ENCODE peak calls at places on chromosomes 12 and 14, in five cellular contexts. S is CD8-positive, alpha-beta memory T cell; X is AG04450; P is Caco-2; K is ascending aorta. O is an unnamed sample.

GRCh38 chr12:58877243-58877743 is 43.0 kb downstream of the LRIG3 start:
- DNase-seq in S (no peak), X (peak; percentile 97), P (peak; percentile 24), K (no peak), O (no peak)

GRCh38 chr12:27555928-27556778 is 32.1 kb downstream of the PPFIBP1 start:
- DNase-seq in S (no peak), X (no peak), P (no peak), K (no peak), O (no peak)

GRCh38 chr12:128267651-128268347 is 829 bp downstream of the TMEM132C start:
- DNase-seq in S (no peak), X (no peak), P (no peak), K (no peak), O (no peak)

GRCh38 chr12:62660763-62661162 is 194.1 kb downstream of the MON2 start:
- DNase-seq in S (no peak), X (no peak), P (no peak), K (no peak), O (no peak)

GRCh38 chr12:48812389-48812788 is 5.9 kb upstream of the CACNB3 start:
- DNase-seq in S (no peak), X (no peak), P (no peak), K (no peak), O (no peak)

GRCh38 chr12:78149459-78149858 is 318.8 kb downstream of the NAV3 start:
- DNase-seq in S (no peak), X (no peak), P (no peak), K (no peak), O (no peak)

GRCh38 chr12:51528852-51529545 is 62.0 kb upstream of the SCN8A start:
- DNase-seq in S (no peak), X (no peak), P (peak; percentile 57), K (no peak), O (no peak)

GRCh38 chr14:96975116-96975515 is 177.9 kb downstream of the VRK1 start:
- DNase-seq in S (no peak), X (no peak), P (no peak), K (no peak), O (no peak)

GRCh38 chr14:33836203-33836894 is 114.5 kb downstream of the EGLN3 start:
- DNase-seq in S (no peak), X (no peak), P (no peak), K (no peak), O (no peak)

GRCh38 chr12:108568653-108569154 is 6.3 kb downstream of the ISCU start:
- DNase-seq in S (peak; percentile 23), X (no peak), P (no peak), K (no peak), O (peak; percentile 57)

GRCh38 chr14:49768301-49769121 is 558 bp downstream of the KLHDC2 start:
- DNase-seq in S (peak; percentile 60), X (no peak), P (peak; percentile 47), K (peak; percentile 14), O (peak; percentile 44)

GRCh38 chr12:47188576-47189441 is 109.0 kb upstream of the AMIGO2 start:
- DNase-seq in S (no peak), X (peak; percentile 18), P (no peak), K (no peak), O (no peak)

GRCh38 chr14:76780360-76780759 is 19.1 kb downstream of the VASH1 start:
- DNase-seq in S (no peak), X (no peak), P (no peak), K (no peak), O (no peak)

GRCh38 chr12:11130382-11130781 is 4.1 kb downstream of the TAS2R30 start:
- DNase-seq in S (no peak), X (no peak), P (no peak), K (no peak), O (no peak)

GRCh38 chr14:74908861-74909341 is 14.2 kb downstream of the RPS6KL1 start:
- DNase-seq in S (no peak), X (no peak), P (no peak), K (no peak), O (no peak)

GRCh38 chr12:124386661-124387509 is 92.0 kb downstream of the RFLNA start:
- DNase-seq in S (no peak), X (no peak), P (no peak), K (no peak), O (no peak)

GRCh38 chr14:21748869-21749303 is 75.3 kb upstream of the OR4E1 start:
- DNase-seq in S (peak; percentile 13), X (no peak), P (peak; percentile 60), K (no peak), O (peak; percentile 21)

GRCh38 chr12:122862110-122862634 is 26.9 kb downstream of the HIP1R start:
- DNase-seq in S (no peak), X (no peak), P (no peak), K (no peak), O (no peak)

GRCh38 chr14:105903971-105904370 is 377.6 kb downstream of the TMEM121 start:
- DNase-seq in S (no peak), X (no peak), P (no peak), K (no peak), O (no peak)

GRCh38 chr12:111451649-111452129 is 46.0 kb downstream of the SH2B3 start:
- DNase-seq in S (no peak), X (no peak), P (peak; percentile 50), K (no peak), O (no peak)

GRCh38 chr14:54529811-54530210 is 20.1 kb downstream of the CGRRF1 start:
- DNase-seq in S (no peak), X (no peak), P (no peak), K (no peak), O (no peak)

GRCh38 chr14:61558271-61558670 is 137.0 kb upstream of the HIF1A start:
- DNase-seq in S (no peak), X (no peak), P (no peak), K (no peak), O (no peak)

GRCh38 chr12:1498199-1498740 is 96.1 kb downstream of the FBXL14 start:
- DNase-seq in S (no peak), X (no peak), P (no peak), K (no peak), O (no peak)

GRCh38 chr14:67370830-67371229 is 10.7 kb downstream of the EIF2S1 start:
- DNase-seq in S (no peak), X (no peak), P (no peak), K (no peak), O (no peak)

GRCh38 chr14:68715032-68715924 is 77.6 kb downstream of the ZFP36L1 start:
- DNase-seq in S (no peak), X (no peak), P (no peak), K (no peak), O (no peak)

GRCh38 chr14:105030194-105030593 is 9.3 kb upstream of the CDCA4 start:
- DNase-seq in S (no peak), X (no peak), P (no peak), K (no peak), O (no peak)

GRCh38 chr12:85626782-85627171 is 209.4 kb downstream of the RASSF9 start:
- DNase-seq in S (no peak), X (no peak), P (no peak), K (no peak), O (no peak)

GRCh38 chr12:59559702-59560101 is 36.1 kb upstream of the SLC16A7 start:
- DNase-seq in S (no peak), X (no peak), P (no peak), K (no peak), O (no peak)

GRCh38 chr12:56634837-56635538 is 4.9 kb upstream of the BAZ2A start:
- DNase-seq in S (peak; percentile 63), X (peak; percentile 34), P (peak; percentile 87), K (no peak), O (peak; percentile 49)

GRCh38 chr12:34388636-34389377 is 366.5 kb downstream of the ALG10 start:
- DNase-seq in S (no peak), X (no peak), P (no peak), K (no peak), O (no peak)
- H3K9me3 ChIP-seq in S (no peaks in the 10 kb centered on the region), X (peaks cover 100% of the 10 kb centered on the region), P (no peaks in the 10 kb centered on the region), K (peaks cover 5% of the 10 kb centered on the region), O (no peaks in the 10 kb centered on the region)

GRCh38 chr12:133203344-133204263 is 22.3 kb downstream of the ZNF268 start:
- DNase-seq in S (no peak), X (no peak), P (no peak), K (no peak), O (no peak)

GRCh38 chr12:133202493-133203343 is 21.4 kb downstream of the ZNF268 start:
- DNase-seq in S (no peak), X (no peak), P (no peak), K (no peak), O (no peak)

GRCh38 chr12:133201888-133202287 is 20.6 kb downstream of the ZNF268 start:
- DNase-seq in S (no peak), X (no peak), P (no peak), K (no peak), O (no peak)

GRCh38 chr12:133204264-133204603 is 22.9 kb downstream of the ZNF268 start:
- DNase-seq in S (no peak), X (no peak), P (no peak), K (no peak), O (no peak)

GRCh38 chr12:133206390-133206789 is 25.1 kb downstream of the ZNF268 start:
- DNase-seq in S (no peak), X (no peak), P (no peak), K (no peak), O (no peak)
- H3K9me3 ChIP-seq in S (peaks cover 84% of the 10 kb centered on the region), X (peaks cover 59% of the 10 kb centered on the region), P (peaks cover 66% of the 10 kb centered on the region), K (peaks cover 98% of the 10 kb centered on the region), O (peaks cover 64% of the 10 kb centered on the region)

DNA sequence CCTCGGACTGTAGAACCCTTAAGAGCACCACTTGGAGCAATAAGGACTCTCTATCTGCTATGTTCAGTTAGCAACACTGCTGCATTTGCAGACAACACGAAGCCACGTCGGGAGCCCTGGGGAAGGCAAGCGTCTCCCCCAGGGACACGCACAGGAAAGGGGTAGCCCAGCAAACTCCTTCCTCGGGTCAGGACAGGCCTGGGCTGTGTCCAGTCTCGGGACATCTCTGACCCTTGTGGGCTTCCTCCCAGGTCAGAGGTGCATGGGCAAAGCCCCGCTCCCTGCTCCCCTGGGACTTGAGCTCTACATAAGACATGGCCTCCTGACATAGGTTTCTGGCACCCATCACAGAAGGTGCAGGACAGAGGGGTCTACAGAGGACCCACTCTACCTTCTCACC is 119.5 kb downstream of the PIWIL1 start:
- DNase-seq in S (no peak), X (no peak), P (no peak), K (no peak), O (no peak)
- H3K9me3 ChIP-seq in S (no peaks in the 10 kb centered on the region), X (peaks cover 96% of the 10 kb centered on the region), P (no peaks in the 10 kb centered on the region), K (no peaks in the 10 kb centered on the region), O (no peaks in the 10 kb centered on the region)

GRCh38 chr12:34294671-34295365 is 272.5 kb downstream of the ALG10 start:
- DNase-seq in S (no peak), X (no peak), P (no peak), K (no peak), O (no peak)

GRCh38 chr12:34295366-34296142 is 273.3 kb downstream of the ALG10 start:
- DNase-seq in S (no peak), X (no peak), P (no peak), K (no peak), O (peak; percentile 2)

GRCh38 chr12:34297126-34297789 is 275.0 kb downstream of the ALG10 start:
- DNase-seq in S (no peak), X (no peak), P (no peak), K (no peak), O (no peak)

GRCh38 chr12:34297790-34298164 is 275.5 kb downstream of the ALG10 start:
- DNase-seq in S (no peak), X (no peak), P (no peak), K (no peak), O (no peak)

GRCh38 chr12:34296143-34297041 is 274.1 kb downstream of the ALG10 start:
- DNase-seq in S (no peak), X (no peak), P (no peak), K (no peak), O (peak; percentile 4)
- H3K9me3 ChIP-seq in S (no peaks in the 10 kb centered on the region), X (peaks cover 100% of the 10 kb centered on the region), P (peaks cover 38% of the 10 kb centered on the region), K (no peaks in the 10 kb centered on the region), O (no peaks in the 10 kb centered on the region)

GRCh38 chr14:70563869-70564268 is 29.1 kb upstream of the ADAM20 start:
- DNase-seq in S (no peak), X (no peak), P (no peak), K (no peak), O (no peak)
- H3K9me3 ChIP-seq in S (no peaks in the 10 kb centered on the region), X (peaks cover 7% of the 10 kb centered on the region), P (peaks cover 25% of the 10 kb centered on the region), K (no peaks in the 10 kb centered on the region), O (peaks cover 2% of the 10 kb centered on the region)

O was measured in T-helper 17 cell.